ENCODE peak calls at places on chromosomes 6 and 20, in seven cellular contexts. One of them, this sample, is unnamed.

GRCh38 chr6:40588480-40588879 is 1.3 kb upstream of the LRFN2 start:
- DNase-seq in CD4-positive, alpha-beta T cell: no peak
- DNase-seq in cardiac fibroblast: no peak
- DNase-seq in MM.1S: no peak
- DNase-seq in BE2C: no peak
- DNase-seq in progenitor cell of endocrine pancreas: no peak
- DNase-seq in AG10803: no peak
- DNase-seq in this sample: no peak

GRCh38 chr6:98980814-98981213 is 33.1 kb upstream of the FBXL4 start:
- DNase-seq in MM.1S: no peak
- DNase-seq in BE2C: no peak
- DNase-seq in CD4-positive, alpha-beta T cell: no peak
- DNase-seq in cardiac fibroblast: peak; percentile 2
- DNase-seq in progenitor cell of endocrine pancreas: no peak
- DNase-seq in AG10803: no peak
- DNase-seq in this sample: no peak

GRCh38 chr6:148470141-148470540 is 127.5 kb downstream of the SASH1 start:
- DNase-seq in progenitor cell of endocrine pancreas: no peak
- DNase-seq in MM.1S: no peak
- DNase-seq in cardiac fibroblast: no peak
- DNase-seq in BE2C: no peak
- DNase-seq in AG10803: no peak
- DNase-seq in CD4-positive, alpha-beta T cell: no peak
- DNase-seq in this sample: no peak

GRCh38 chr6:137378100-137378390 is 116.1 kb downstream of the OLIG3 start:
- DNase-seq in MM.1S: no peak
- DNase-seq in progenitor cell of endocrine pancreas: no peak
- DNase-seq in BE2C: no peak
- DNase-seq in AG10803: no peak
- DNase-seq in CD4-positive, alpha-beta T cell: no peak
- DNase-seq in cardiac fibroblast: no peak
- DNase-seq in this sample: no peak

GRCh38 chr6:103273048-103273447 is 1586.7 kb downstream of the HACE1 start:
- DNase-seq in progenitor cell of endocrine pancreas: no peak
- DNase-seq in MM.1S: peak; percentile 49
- DNase-seq in AG10803: no peak
- DNase-seq in BE2C: no peak
- DNase-seq in cardiac fibroblast: peak; percentile 5
- DNase-seq in CD4-positive, alpha-beta T cell: no peak
- DNase-seq in this sample: no peak

GRCh38 chr6:71332012-71332411 is 43.4 kb downstream of the OGFRL1 start:
- DNase-seq in progenitor cell of endocrine pancreas: no peak
- DNase-seq in MM.1S: no peak
- DNase-seq in CD4-positive, alpha-beta T cell: no peak
- DNase-seq in cardiac fibroblast: peak; percentile 7
- DNase-seq in AG10803: no peak
- DNase-seq in BE2C: no peak
- DNase-seq in this sample: no peak

GRCh38 chr6:134020543-134020942 is 31.9 kb downstream of the SLC2A12 start:
- DNase-seq in cardiac fibroblast: no peak
- DNase-seq in AG10803: no peak
- DNase-seq in CD4-positive, alpha-beta T cell: no peak
- DNase-seq in progenitor cell of endocrine pancreas: no peak
- DNase-seq in BE2C: no peak
- DNase-seq in MM.1S: no peak
- DNase-seq in this sample: no peak

GRCh38 chr6:11412011-11412424 is 125.5 kb upstream of the TMEM170B start:
- DNase-seq in cardiac fibroblast: peak; percentile 86
- DNase-seq in MM.1S: no peak
- DNase-seq in AG10803: peak; percentile 67
- DNase-seq in progenitor cell of endocrine pancreas: no peak
- DNase-seq in CD4-positive, alpha-beta T cell: no peak
- DNase-seq in BE2C: no peak
- DNase-seq in this sample: no peak

GRCh38 chr6:66965227-66965626 is 1258.2 kb upstream of the EYS start:
- DNase-seq in BE2C: no peak
- DNase-seq in CD4-positive, alpha-beta T cell: no peak
- DNase-seq in AG10803: no peak
- DNase-seq in cardiac fibroblast: no peak
- DNase-seq in progenitor cell of endocrine pancreas: no peak
- DNase-seq in MM.1S: no peak
- DNase-seq in this sample: no peak

GRCh38 chr20:57435498-57436222 is 44.5 kb downstream of the RBM38 start:
- DNase-seq in CD4-positive, alpha-beta T cell: peak; percentile 19
- DNase-seq in MM.1S: peak; percentile 55
- DNase-seq in AG10803: peak; percentile 46
- DNase-seq in cardiac fibroblast: peak; percentile 20
- DNase-seq in progenitor cell of endocrine pancreas: no peak
- DNase-seq in BE2C: peak; percentile 58
- DNase-seq in this sample: no peak

DNA sequence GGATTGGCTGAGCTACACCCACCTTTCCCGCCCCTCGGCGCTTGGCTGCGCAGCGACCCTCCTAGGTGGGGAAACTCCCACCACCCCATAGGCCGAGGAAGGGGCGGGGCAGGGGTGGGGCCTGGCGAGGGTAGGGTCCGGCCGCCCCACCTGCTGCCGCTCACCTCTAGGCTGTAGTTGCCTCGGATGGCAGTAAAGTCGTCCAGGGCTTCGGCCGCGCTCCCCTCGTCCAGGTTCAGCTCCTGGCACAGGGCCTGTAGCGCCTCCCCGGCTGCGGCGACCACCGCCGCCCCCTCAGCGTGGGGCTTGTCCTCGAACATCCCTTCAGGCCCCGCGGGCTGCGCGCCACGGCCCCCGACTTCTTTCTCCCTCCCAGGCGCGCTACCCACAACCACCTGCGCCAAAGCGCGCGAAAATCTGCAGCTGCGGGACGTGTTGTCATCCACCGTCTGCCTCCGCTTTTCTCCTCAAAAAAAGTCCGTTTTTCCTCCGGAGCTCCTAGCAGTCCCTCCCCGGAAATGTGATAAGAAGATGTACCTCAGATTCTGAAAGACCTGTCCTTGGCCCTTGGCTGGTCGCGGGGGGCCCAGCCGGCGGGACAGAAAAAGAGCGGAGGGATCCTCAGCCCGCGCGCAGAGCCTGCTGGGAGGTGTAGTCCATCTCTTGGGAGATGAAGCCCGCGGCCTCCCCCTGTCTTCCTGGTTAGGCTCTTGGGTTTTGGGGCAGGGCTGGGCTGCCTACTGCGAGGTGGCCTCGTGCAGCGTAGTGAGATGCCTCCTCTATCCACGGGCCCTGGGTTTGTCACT is at the start of gene RBL1:
- DNase-seq in AG10803: peak; percentile 82
- DNase-seq in cardiac fibroblast: peak; percentile 91
- DNase-seq in BE2C: peak; percentile 90
- DNase-seq in CD4-positive, alpha-beta T cell: peak; percentile 77
- DNase-seq in MM.1S: peak; percentile 89
- DNase-seq in progenitor cell of endocrine pancreas: peak; percentile 74
- DNase-seq in this sample: peak; percentile 67
- TF ChIP-seq CTCF in AG10803: peak; percentile 47
- TF ChIP-seq CTCF in cardiac fibroblast: peak; percentile 44
- TF ChIP-seq CTCF in BE2C: peak; percentile 50
- TF ChIP-seq CTCF in CD4-positive, alpha-beta T cell: peak; percentile 16
- TF ChIP-seq CTCF in MM.1S: peak; percentile 17
- TF ChIP-seq CTCF in progenitor cell of endocrine pancreas: no peak
- TF ChIP-seq CTCF in this sample: no peak

GRCh38 chr6:142942805-142943227 is 2.2 kb downstream of the HIVEP2 start:
- DNase-seq in MM.1S: peak; percentile 43
- DNase-seq in progenitor cell of endocrine pancreas: no peak
- DNase-seq in CD4-positive, alpha-beta T cell: no peak
- DNase-seq in AG10803: peak; percentile 58
- DNase-seq in cardiac fibroblast: peak; percentile 75
- DNase-seq in BE2C: no peak
- DNase-seq in this sample: no peak
- TF ChIP-seq CTCF in MM.1S: peak; percentile 32
- TF ChIP-seq CTCF in progenitor cell of endocrine pancreas: peak; percentile 56
- TF ChIP-seq CTCF in CD4-positive, alpha-beta T cell: peak; percentile 74
- TF ChIP-seq CTCF in AG10803: peak; percentile 59
- TF ChIP-seq CTCF in cardiac fibroblast: peak; percentile 37
- TF ChIP-seq CTCF in BE2C: peak; percentile 28
- TF ChIP-seq CTCF in this sample: peak; percentile 84

GRCh38 chr20:54163402-54163801 is 10.4 kb downstream of the CYP24A1 start:
- DNase-seq in AG10803: no peak
- DNase-seq in cardiac fibroblast: no peak
- DNase-seq in MM.1S: no peak
- DNase-seq in progenitor cell of endocrine pancreas: no peak
- DNase-seq in BE2C: no peak
- DNase-seq in CD4-positive, alpha-beta T cell: no peak
- DNase-seq in this sample: no peak
- TF ChIP-seq CTCF in AG10803: no peak
- TF ChIP-seq CTCF in cardiac fibroblast: no peak
- TF ChIP-seq CTCF in MM.1S: no peak
- TF ChIP-seq CTCF in progenitor cell of endocrine pancreas: no peak
- TF ChIP-seq CTCF in BE2C: no peak
- TF ChIP-seq CTCF in CD4-positive, alpha-beta T cell: no peak
- TF ChIP-seq CTCF in this sample: no peak

GRCh38 chr20:10562929-10563328 is 110.9 kb downstream of the JAG1 start:
- DNase-seq in progenitor cell of endocrine pancreas: no peak
- DNase-seq in cardiac fibroblast: no peak
- DNase-seq in CD4-positive, alpha-beta T cell: no peak
- DNase-seq in AG10803: no peak
- DNase-seq in BE2C: no peak
- DNase-seq in MM.1S: no peak
- DNase-seq in this sample: no peak

GRCh38 chr20:10559266-10559665 is 114.5 kb downstream of the JAG1 start:
- DNase-seq in BE2C: no peak
- DNase-seq in MM.1S: no peak
- DNase-seq in progenitor cell of endocrine pancreas: no peak
- DNase-seq in CD4-positive, alpha-beta T cell: no peak
- DNase-seq in AG10803: no peak
- DNase-seq in cardiac fibroblast: no peak
- DNase-seq in this sample: no peak

GRCh38 chr20:10561302-10561701 is 112.5 kb downstream of the JAG1 start:
- DNase-seq in cardiac fibroblast: no peak
- DNase-seq in progenitor cell of endocrine pancreas: no peak
- DNase-seq in CD4-positive, alpha-beta T cell: no peak
- DNase-seq in BE2C: no peak
- DNase-seq in MM.1S: no peak
- DNase-seq in AG10803: no peak
- DNase-seq in this sample: no peak

GRCh38 chr20:10558635-10559187 is 115.1 kb downstream of the JAG1 start:
- DNase-seq in AG10803: peak; percentile 84
- DNase-seq in progenitor cell of endocrine pancreas: no peak
- DNase-seq in CD4-positive, alpha-beta T cell: no peak
- DNase-seq in BE2C: no peak
- DNase-seq in cardiac fibroblast: peak; percentile 97
- DNase-seq in MM.1S: no peak
- DNase-seq in this sample: no peak

GRCh38 chr20:10560681-10561080 is 113.1 kb downstream of the JAG1 start:
- DNase-seq in cardiac fibroblast: no peak
- DNase-seq in progenitor cell of endocrine pancreas: no peak
- DNase-seq in BE2C: no peak
- DNase-seq in CD4-positive, alpha-beta T cell: no peak
- DNase-seq in AG10803: no peak
- DNase-seq in MM.1S: no peak
- DNase-seq in this sample: no peak
- TF ChIP-seq CTCF in cardiac fibroblast: no peak
- TF ChIP-seq CTCF in progenitor cell of endocrine pancreas: no peak
- TF ChIP-seq CTCF in BE2C: no peak
- TF ChIP-seq CTCF in CD4-positive, alpha-beta T cell: no peak
- TF ChIP-seq CTCF in AG10803: no peak
- TF ChIP-seq CTCF in MM.1S: no peak
- TF ChIP-seq CTCF in this sample: no peak

DNA sequence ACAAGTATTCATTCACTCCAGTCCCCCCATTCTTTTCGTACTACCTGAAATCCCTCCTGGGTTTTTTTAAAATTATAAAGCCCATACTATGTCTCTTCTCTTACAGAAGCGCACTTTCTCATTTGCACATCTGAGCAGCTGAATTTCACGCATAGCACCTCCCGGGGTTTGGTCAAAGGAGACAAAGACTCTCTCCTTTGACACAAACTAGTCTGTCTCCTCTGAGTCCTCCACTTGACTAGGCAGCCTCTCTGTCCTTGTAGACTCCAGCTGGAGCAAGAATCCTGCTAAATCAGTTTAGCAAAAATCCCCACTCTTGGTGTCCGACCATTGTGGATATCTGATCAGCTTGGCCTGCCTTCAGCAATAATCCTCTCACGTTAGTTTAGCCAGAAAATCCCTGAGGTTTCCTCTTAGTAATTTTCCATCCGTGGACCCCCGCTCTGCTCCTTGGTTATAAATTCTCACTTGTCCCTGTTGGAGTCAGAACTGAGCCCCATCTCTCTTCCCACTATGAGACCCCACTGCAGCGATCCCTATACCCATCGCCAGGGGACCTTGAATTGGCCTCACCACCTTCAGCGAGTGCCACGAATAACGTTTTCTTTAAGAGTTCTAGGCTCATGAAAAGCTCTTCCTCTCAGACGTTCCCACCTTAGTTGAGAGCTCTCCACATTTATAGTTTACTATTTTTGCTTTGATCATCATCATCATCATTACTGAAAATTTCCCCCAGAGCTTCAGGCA is 29.0 kb downstream of the PDYN start:
- DNase-seq in BE2C: no peak
- DNase-seq in progenitor cell of endocrine pancreas: no peak
- DNase-seq in cardiac fibroblast: no peak
- DNase-seq in MM.1S: no peak
- DNase-seq in CD4-positive, alpha-beta T cell: no peak
- DNase-seq in AG10803: no peak
- DNase-seq in this sample: peak; percentile 30
- TF ChIP-seq CTCF in BE2C: no peak
- TF ChIP-seq CTCF in progenitor cell of endocrine pancreas: peak; percentile 20
- TF ChIP-seq CTCF in cardiac fibroblast: peak; percentile 39
- TF ChIP-seq CTCF in MM.1S: no peak
- TF ChIP-seq CTCF in CD4-positive, alpha-beta T cell: no peak
- TF ChIP-seq CTCF in AG10803: peak; percentile 50
- TF ChIP-seq CTCF in this sample: no peak

GRCh38 chr20:15705975-15706374 is 867.3 kb downstream of the KIF16B start:
- DNase-seq in BE2C: no peak
- DNase-seq in AG10803: no peak
- DNase-seq in CD4-positive, alpha-beta T cell: no peak
- DNase-seq in cardiac fibroblast: no peak
- DNase-seq in progenitor cell of endocrine pancreas: no peak
- DNase-seq in MM.1S: no peak
- DNase-seq in this sample: no peak

GRCh38 chr20:15706719-15707118 is 866.5 kb downstream of the KIF16B start:
- DNase-seq in BE2C: no peak
- DNase-seq in cardiac fibroblast: peak; percentile 38
- DNase-seq in MM.1S: no peak
- DNase-seq in progenitor cell of endocrine pancreas: no peak
- DNase-seq in CD4-positive, alpha-beta T cell: no peak
- DNase-seq in AG10803: no peak
- DNase-seq in this sample: no peak

GRCh38 chr20:15703171-15703911 is 869.9 kb downstream of the KIF16B start:
- DNase-seq in BE2C: no peak
- DNase-seq in cardiac fibroblast: peak; percentile 83
- DNase-seq in AG10803: no peak
- DNase-seq in CD4-positive, alpha-beta T cell: no peak
- DNase-seq in MM.1S: no peak
- DNase-seq in progenitor cell of endocrine pancreas: no peak
- DNase-seq in this sample: no peak

GRCh38 chr20:15711177-15711576 is 862.1 kb downstream of the KIF16B start:
- DNase-seq in BE2C: no peak
- DNase-seq in cardiac fibroblast: no peak
- DNase-seq in MM.1S: no peak
- DNase-seq in CD4-positive, alpha-beta T cell: no peak
- DNase-seq in progenitor cell of endocrine pancreas: no peak
- DNase-seq in AG10803: no peak
- DNase-seq in this sample: no peak

GRCh38 chr20:15708984-15709598 is 864.2 kb downstream of the KIF16B start:
- DNase-seq in progenitor cell of endocrine pancreas: no peak
- DNase-seq in CD4-positive, alpha-beta T cell: no peak
- DNase-seq in AG10803: no peak
- DNase-seq in MM.1S: peak; percentile 47
- DNase-seq in cardiac fibroblast: peak; percentile 30
- DNase-seq in BE2C: peak; percentile 86
- DNase-seq in this sample: peak; percentile 72
- TF ChIP-seq CTCF in progenitor cell of endocrine pancreas: peak; percentile 59
- TF ChIP-seq CTCF in CD4-positive, alpha-beta T cell: no peak
- TF ChIP-seq CTCF in AG10803: peak; percentile 30
- TF ChIP-seq CTCF in MM.1S: peak; percentile 62
- TF ChIP-seq CTCF in cardiac fibroblast: peak; percentile 56
- TF ChIP-seq CTCF in BE2C: peak; percentile 94
- TF ChIP-seq CTCF in this sample: peak; percentile 69

GRCh38 chr6:162408805-162409535 is 318.6 kb downstream of the PRKN start:
- DNase-seq in CD4-positive, alpha-beta T cell: no peak
- DNase-seq in BE2C: no peak
- DNase-seq in progenitor cell of endocrine pancreas: no peak
- DNase-seq in cardiac fibroblast: no peak
- DNase-seq in AG10803: no peak
- DNase-seq in MM.1S: no peak
- DNase-seq in this sample: no peak
- TF ChIP-seq CTCF in CD4-positive, alpha-beta T cell: no peak
- TF ChIP-seq CTCF in BE2C: no peak
- TF ChIP-seq CTCF in progenitor cell of endocrine pancreas: no peak
- TF ChIP-seq CTCF in cardiac fibroblast: no peak
- TF ChIP-seq CTCF in AG10803: no peak
- TF ChIP-seq CTCF in MM.1S: no peak
- TF ChIP-seq CTCF in this sample: no peak

This sample was measured in endothelial cell.